ENCODE peak calls at places on chromosomes 11 and 22, in six cellular contexts. One of them, this sample, is unnamed. For H3K9me3, the result is how much of the 10 kb centered on the place peaks cover.

GRCh38 chr11:45982656-45983470 is 60.4 kb downstream of the LARGE2 start:
- DNase-seq in body of pancreas: peak
- DNase-seq in heart left ventricle: no peak
- DNase-seq in small intestine: no peak
- DNase-seq in SJSA1: peak
- DNase-seq in CD8-positive, alpha-beta T cell: no peak
- DNase-seq in this sample: no peak

GRCh38 chr11:60982184-60982583 is 10.7 kb downstream of the CD6 start:
- DNase-seq in body of pancreas: no peak
- DNase-seq in CD8-positive, alpha-beta T cell: no peak
- DNase-seq in heart left ventricle: no peak
- DNase-seq in SJSA1: no peak
- DNase-seq in small intestine: no peak
- DNase-seq in this sample: no peak

GRCh38 chr11:64803846-64804345 is 882 bp upstream of the MAP4K2 start:
- DNase-seq in CD8-positive, alpha-beta T cell: no peak
- DNase-seq in SJSA1: no peak
- DNase-seq in small intestine: no peak
- DNase-seq in heart left ventricle: no peak
- DNase-seq in body of pancreas: no peak
- DNase-seq in this sample: no peak

GRCh38 chr11:64093233-64094039 is 57.7 kb downstream of the FLRT1 start:
- DNase-seq in body of pancreas: peak
- DNase-seq in small intestine: no peak
- DNase-seq in CD8-positive, alpha-beta T cell: no peak
- DNase-seq in SJSA1: no peak
- DNase-seq in heart left ventricle: no peak
- DNase-seq in this sample: no peak

GRCh38 chr22:30485362-30485988 is 13.7 kb upstream of the SEC14L3 start:
- DNase-seq in CD8-positive, alpha-beta T cell: peak
- DNase-seq in SJSA1: peak
- DNase-seq in heart left ventricle: peak
- DNase-seq in small intestine: peak
- DNase-seq in body of pancreas: peak
- DNase-seq in this sample: peak

GRCh38 chr22:20762233-20762796 is 11.6 kb upstream of the SERPIND1 start:
- DNase-seq in SJSA1: no peak
- DNase-seq in small intestine: no peak
- DNase-seq in heart left ventricle: no peak
- DNase-seq in CD8-positive, alpha-beta T cell: no peak
- DNase-seq in body of pancreas: no peak
- DNase-seq in this sample: no peak

GRCh38 chr11:34356918-34357645 is 728 bp downstream of the ABTB2 start:
- DNase-seq in small intestine: peak
- DNase-seq in CD8-positive, alpha-beta T cell: no peak
- DNase-seq in SJSA1: peak
- DNase-seq in body of pancreas: peak
- DNase-seq in heart left ventricle: peak
- DNase-seq in this sample: peak

GRCh38 chr11:27357250-27357649 is 5.8 kb downstream of the CCDC34 start:
- DNase-seq in body of pancreas: peak
- DNase-seq in heart left ventricle: no peak
- DNase-seq in small intestine: peak
- DNase-seq in CD8-positive, alpha-beta T cell: no peak
- DNase-seq in SJSA1: no peak
- DNase-seq in this sample: no peak

GRCh38 chr11:12070446-12071267 is 39.7 kb upstream of the MICAL2 start:
- DNase-seq in body of pancreas: no peak
- DNase-seq in CD8-positive, alpha-beta T cell: no peak
- DNase-seq in SJSA1: no peak
- DNase-seq in heart left ventricle: no peak
- DNase-seq in small intestine: no peak
- DNase-seq in this sample: no peak

GRCh38 chr11:47508595-47509555 is 44.1 kb downstream of the CELF1 start:
- DNase-seq in small intestine: peak
- DNase-seq in heart left ventricle: no peak
- DNase-seq in CD8-positive, alpha-beta T cell: no peak
- DNase-seq in SJSA1: no peak
- DNase-seq in body of pancreas: peak
- DNase-seq in this sample: no peak

GRCh38 chr11:56345739-56346138 is at the start of gene OR8K1:
- DNase-seq in body of pancreas: no peak
- DNase-seq in small intestine: no peak
- DNase-seq in CD8-positive, alpha-beta T cell: no peak
- DNase-seq in SJSA1: no peak
- DNase-seq in heart left ventricle: no peak
- DNase-seq in this sample: no peak

GRCh38 chr11:101474666-101475065 is 109.1 kb downstream of the TRPC6 start:
- DNase-seq in heart left ventricle: no peak
- DNase-seq in small intestine: no peak
- DNase-seq in CD8-positive, alpha-beta T cell: no peak
- DNase-seq in SJSA1: no peak
- DNase-seq in body of pancreas: no peak
- DNase-seq in this sample: no peak

GRCh38 chr11:131511794-131512193 is 141.4 kb downstream of the NTM start:
- DNase-seq in body of pancreas: peak
- DNase-seq in small intestine: peak
- DNase-seq in heart left ventricle: peak
- DNase-seq in CD8-positive, alpha-beta T cell: no peak
- DNase-seq in SJSA1: no peak
- DNase-seq in this sample: no peak

GRCh38 chr11:34464591-34465036 is 25.9 kb downstream of the CAT start:
- DNase-seq in CD8-positive, alpha-beta T cell: no peak
- DNase-seq in small intestine: no peak
- DNase-seq in heart left ventricle: no peak
- DNase-seq in SJSA1: no peak
- DNase-seq in body of pancreas: no peak
- DNase-seq in this sample: no peak

GRCh38 chr11:48141475-48142100 is 75.0 kb upstream of the OR4B1 start:
- DNase-seq in small intestine: no peak
- DNase-seq in CD8-positive, alpha-beta T cell: no peak
- DNase-seq in heart left ventricle: peak
- DNase-seq in body of pancreas: peak
- DNase-seq in SJSA1: no peak
- DNase-seq in this sample: no peak

GRCh38 chr22:37403267-37403960 is 23.9 kb downstream of the ELFN2 start:
- DNase-seq in heart left ventricle: no peak
- DNase-seq in CD8-positive, alpha-beta T cell: no peak
- DNase-seq in SJSA1: no peak
- DNase-seq in body of pancreas: no peak
- DNase-seq in small intestine: no peak
- DNase-seq in this sample: no peak

GRCh38 chr11:33582636-33583325 is 117.8 kb downstream of the C11orf91 start:
- DNase-seq in body of pancreas: no peak
- DNase-seq in heart left ventricle: no peak
- DNase-seq in small intestine: no peak
- DNase-seq in SJSA1: no peak
- DNase-seq in CD8-positive, alpha-beta T cell: no peak
- DNase-seq in this sample: no peak

GRCh38 chr22:30245985-30246901 is at the start of gene LIF:
- DNase-seq in small intestine: peak
- DNase-seq in CD8-positive, alpha-beta T cell: no peak
- DNase-seq in body of pancreas: peak
- DNase-seq in SJSA1: no peak
- DNase-seq in heart left ventricle: no peak
- DNase-seq in this sample: peak

GRCh38 chr22:43136255-43136654 is 6.9 kb downstream of the MCAT start:
- DNase-seq in body of pancreas: peak
- DNase-seq in SJSA1: peak
- DNase-seq in CD8-positive, alpha-beta T cell: no peak
- DNase-seq in heart left ventricle: peak
- DNase-seq in small intestine: no peak
- DNase-seq in this sample: peak

GRCh38 chr11:1708716-1709115 is 11.7 kb downstream of the KRTAP5-6 start:
- DNase-seq in CD8-positive, alpha-beta T cell: no peak
- DNase-seq in heart left ventricle: no peak
- DNase-seq in body of pancreas: no peak
- DNase-seq in SJSA1: no peak
- DNase-seq in small intestine: no peak
- DNase-seq in this sample: no peak

GRCh38 chr11:26134481-26135355 is 197.2 kb upstream of the ANO3 start:
- DNase-seq in heart left ventricle: no peak
- DNase-seq in body of pancreas: no peak
- DNase-seq in SJSA1: no peak
- DNase-seq in small intestine: peak
- DNase-seq in CD8-positive, alpha-beta T cell: no peak
- DNase-seq in this sample: no peak

GRCh38 chr11:61152816-61153592 is 8.2 kb downstream of the VPS37C start:
- DNase-seq in body of pancreas: no peak
- DNase-seq in small intestine: no peak
- DNase-seq in CD8-positive, alpha-beta T cell: no peak
- DNase-seq in SJSA1: peak
- DNase-seq in heart left ventricle: no peak
- DNase-seq in this sample: no peak

GRCh38 chr22:49543876-49544275 is 283.8 kb downstream of the BRD1 start:
- DNase-seq in SJSA1: no peak
- DNase-seq in small intestine: no peak
- DNase-seq in CD8-positive, alpha-beta T cell: no peak
- DNase-seq in heart left ventricle: no peak
- DNase-seq in body of pancreas: no peak
- DNase-seq in this sample: no peak

GRCh38 chr11:73576226-73576625 is 21.7 kb downstream of the FAM168A start:
- DNase-seq in SJSA1: no peak
- DNase-seq in small intestine: no peak
- DNase-seq in heart left ventricle: no peak
- DNase-seq in CD8-positive, alpha-beta T cell: no peak
- DNase-seq in body of pancreas: no peak
- DNase-seq in this sample: no peak

GRCh38 chr11:36713715-36714114 is 115.7 kb upstream of the RAG2 start:
- DNase-seq in CD8-positive, alpha-beta T cell: no peak
- DNase-seq in body of pancreas: no peak
- DNase-seq in small intestine: no peak
- DNase-seq in heart left ventricle: peak
- DNase-seq in SJSA1: no peak
- DNase-seq in this sample: no peak

GRCh38 chr22:29152381-29153138 is 53.1 kb upstream of the EMID1 start:
- DNase-seq in CD8-positive, alpha-beta T cell: no peak
- DNase-seq in small intestine: no peak
- DNase-seq in SJSA1: no peak
- DNase-seq in heart left ventricle: peak
- DNase-seq in body of pancreas: no peak
- DNase-seq in this sample: no peak

GRCh38 chr11:2892215-2893020 is 6.8 kb upstream of the CDKN1C start:
- DNase-seq in SJSA1: no peak
- DNase-seq in heart left ventricle: peak
- DNase-seq in CD8-positive, alpha-beta T cell: no peak
- DNase-seq in body of pancreas: peak
- DNase-seq in small intestine: peak
- DNase-seq in this sample: peak

GRCh38 chr22:25451480-25452114 is 112.9 kb upstream of the GRK3 start:
- DNase-seq in body of pancreas: no peak
- DNase-seq in SJSA1: no peak
- DNase-seq in heart left ventricle: no peak
- DNase-seq in CD8-positive, alpha-beta T cell: no peak
- DNase-seq in small intestine: no peak
- DNase-seq in this sample: no peak

GRCh38 chr11:17366491-17366890 is 14.9 kb downstream of the NCR3LG1 start:
- DNase-seq in body of pancreas: no peak
- DNase-seq in small intestine: no peak
- DNase-seq in CD8-positive, alpha-beta T cell: no peak
- DNase-seq in heart left ventricle: no peak
- DNase-seq in SJSA1: no peak
- DNase-seq in this sample: no peak

GRCh38 chr11:17371614-17372013 is 16.8 kb downstream of the KCNJ11 start:
- DNase-seq in heart left ventricle: no peak
- DNase-seq in body of pancreas: no peak
- DNase-seq in CD8-positive, alpha-beta T cell: no peak
- DNase-seq in small intestine: no peak
- DNase-seq in SJSA1: no peak
- DNase-seq in this sample: no peak

GRCh38 chr11:17369685-17370243 is 18.2 kb downstream of the NCR3LG1 start:
- DNase-seq in SJSA1: no peak
- DNase-seq in heart left ventricle: no peak
- DNase-seq in CD8-positive, alpha-beta T cell: no peak
- DNase-seq in body of pancreas: no peak
- DNase-seq in small intestine: no peak
- DNase-seq in this sample: no peak

GRCh38 chr11:17369094-17369493 is 17.5 kb downstream of the NCR3LG1 start:
- DNase-seq in heart left ventricle: no peak
- DNase-seq in CD8-positive, alpha-beta T cell: no peak
- DNase-seq in SJSA1: no peak
- DNase-seq in body of pancreas: no peak
- DNase-seq in small intestine: no peak
- DNase-seq in this sample: no peak

GRCh38 chr11:17368551-17368950 is 17.0 kb downstream of the NCR3LG1 start:
- DNase-seq in SJSA1: no peak
- DNase-seq in body of pancreas: no peak
- DNase-seq in heart left ventricle: no peak
- DNase-seq in CD8-positive, alpha-beta T cell: no peak
- DNase-seq in small intestine: no peak
- DNase-seq in this sample: no peak
- H3K9me3 ChIP-seq in SJSA1: under half
- H3K9me3 ChIP-seq in body of pancreas: under half
- H3K9me3 ChIP-seq in heart left ventricle: under half
- H3K9me3 ChIP-seq in CD8-positive, alpha-beta T cell: under half
- H3K9me3 ChIP-seq in small intestine: under half
- H3K9me3 ChIP-seq in this sample: under half

DNA sequence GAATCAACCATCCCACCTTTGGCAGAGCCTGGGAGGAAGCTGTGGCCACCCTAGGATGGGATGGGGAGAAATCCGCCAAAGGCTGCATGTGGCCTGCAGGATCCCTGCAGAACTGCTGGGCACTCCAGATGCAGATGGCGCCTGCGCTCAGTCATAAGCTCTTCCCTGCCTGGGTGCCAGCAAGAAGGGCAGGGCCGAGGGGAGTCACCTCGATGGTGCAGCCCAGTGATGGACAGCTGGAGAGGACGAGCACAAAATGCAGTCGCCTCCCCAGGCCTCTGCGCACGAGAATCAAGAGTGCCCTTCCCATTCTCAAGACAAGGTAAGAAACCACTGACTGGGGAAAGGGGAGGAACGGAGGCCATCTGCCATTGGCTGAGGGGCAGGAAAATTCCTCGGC is 693.6 kb downstream of the TBC1D22A start:
- DNase-seq in heart left ventricle: no peak
- DNase-seq in CD8-positive, alpha-beta T cell: no peak
- DNase-seq in small intestine: no peak
- DNase-seq in body of pancreas: no peak
- DNase-seq in SJSA1: no peak
- DNase-seq in this sample: no peak
- H3K9me3 ChIP-seq in heart left ventricle: under half
- H3K9me3 ChIP-seq in CD8-positive, alpha-beta T cell: under half
- H3K9me3 ChIP-seq in small intestine: under half
- H3K9me3 ChIP-seq in body of pancreas: under half
- H3K9me3 ChIP-seq in SJSA1: under half
- H3K9me3 ChIP-seq in this sample: under half

GRCh38 chr22:47914481-47915097 is 1152.1 kb downstream of the TBC1D22A start:
- DNase-seq in body of pancreas: no peak
- DNase-seq in CD8-positive, alpha-beta T cell: no peak
- DNase-seq in small intestine: no peak
- DNase-seq in SJSA1: no peak
- DNase-seq in heart left ventricle: no peak
- DNase-seq in this sample: no peak
- H3K9me3 ChIP-seq in body of pancreas: under half
- H3K9me3 ChIP-seq in CD8-positive, alpha-beta T cell: under half
- H3K9me3 ChIP-seq in small intestine: under half
- H3K9me3 ChIP-seq in SJSA1: under half
- H3K9me3 ChIP-seq in heart left ventricle: under half
- H3K9me3 ChIP-seq in this sample: under half

GRCh38 chr11:134028368-134028920 is 40.4 kb upstream of the JAM3 start:
- DNase-seq in SJSA1: no peak
- DNase-seq in small intestine: no peak
- DNase-seq in heart left ventricle: no peak
- DNase-seq in CD8-positive, alpha-beta T cell: no peak
- DNase-seq in body of pancreas: no peak
- DNase-seq in this sample: no peak
- H3K9me3 ChIP-seq in SJSA1: under half
- H3K9me3 ChIP-seq in small intestine: under half
- H3K9me3 ChIP-seq in heart left ventricle: under half
- H3K9me3 ChIP-seq in CD8-positive, alpha-beta T cell: under half
- H3K9me3 ChIP-seq in body of pancreas: under half
- H3K9me3 ChIP-seq in this sample: under half